ENCODE peak calls at places on chromosomes 5 and 9, in ten cellular contexts. One of them, this sample, is unnamed.

GRCh38 chr9:10268500-10269485 is 344.0 kb downstream of the PTPRD start:
- DNase-seq in HCEC 1CT: peak
- DNase-seq in stimulated activated CD8-positive, alpha-beta memory T cell treated with anti-CD3 and anti-CD28 coated beads, Interleukin-4, amount 100 ng/mL, for 1 hour: no peak
- DNase-seq in GM06990: no peak
- DNase-seq in cerebellum: no peak
- DNase-seq in skeletal muscle cell: peak
- DNase-seq in left cardiac atrium: no peak
- DNase-seq in C1 segment of cervical spinal cord: peak
- DNase-seq in effector memory CD4-positive, alpha-beta T cell: no peak
- DNase-seq in cardiac septum: no peak
- DNase-seq in this sample: no peak

GRCh38 chr5:137214446-137215189 is 284.5 kb downstream of the SPOCK1 start:
- DNase-seq in skeletal muscle cell: no peak
- DNase-seq in HCEC 1CT: no peak
- DNase-seq in GM06990: no peak
- DNase-seq in C1 segment of cervical spinal cord: no peak
- DNase-seq in cerebellum: no peak
- DNase-seq in left cardiac atrium: no peak
- DNase-seq in cardiac septum: no peak
- DNase-seq in stimulated activated CD8-positive, alpha-beta memory T cell treated with anti-CD3 and anti-CD28 coated beads, Interleukin-4, amount 100 ng/mL, for 1 hour: no peak
- DNase-seq in effector memory CD4-positive, alpha-beta T cell: no peak
- DNase-seq in this sample: no peak

GRCh38 chr5:55440188-55440646 is 94.5 kb downstream of the PLPP1 start:
- DNase-seq in GM06990: no peak
- DNase-seq in cardiac septum: no peak
- DNase-seq in effector memory CD4-positive, alpha-beta T cell: no peak
- DNase-seq in C1 segment of cervical spinal cord: no peak
- DNase-seq in HCEC 1CT: peak
- DNase-seq in stimulated activated CD8-positive, alpha-beta memory T cell treated with anti-CD3 and anti-CD28 coated beads, Interleukin-4, amount 100 ng/mL, for 1 hour: no peak
- DNase-seq in skeletal muscle cell: no peak
- DNase-seq in cerebellum: no peak
- DNase-seq in left cardiac atrium: no peak
- DNase-seq in this sample: no peak

GRCh38 chr9:88310310-88310980 is 77.8 kb upstream of the SPIN1 start:
- DNase-seq in GM06990: no peak
- DNase-seq in stimulated activated CD8-positive, alpha-beta memory T cell treated with anti-CD3 and anti-CD28 coated beads, Interleukin-4, amount 100 ng/mL, for 1 hour: no peak
- DNase-seq in HCEC 1CT: peak
- DNase-seq in cardiac septum: peak
- DNase-seq in effector memory CD4-positive, alpha-beta T cell: no peak
- DNase-seq in left cardiac atrium: no peak
- DNase-seq in cerebellum: no peak
- DNase-seq in C1 segment of cervical spinal cord: no peak
- DNase-seq in skeletal muscle cell: no peak
- DNase-seq in this sample: no peak

GRCh38 chr5:128081111-128081865 is 2.3 kb upstream of the SLC12A2 start:
- DNase-seq in effector memory CD4-positive, alpha-beta T cell: no peak
- DNase-seq in cerebellum: peak
- DNase-seq in cardiac septum: no peak
- DNase-seq in HCEC 1CT: no peak
- DNase-seq in GM06990: no peak
- DNase-seq in stimulated activated CD8-positive, alpha-beta memory T cell treated with anti-CD3 and anti-CD28 coated beads, Interleukin-4, amount 100 ng/mL, for 1 hour: no peak
- DNase-seq in left cardiac atrium: no peak
- DNase-seq in skeletal muscle cell: no peak
- DNase-seq in C1 segment of cervical spinal cord: no peak
- DNase-seq in this sample: no peak

GRCh38 chr9:121154782-121155181 is 46.9 kb downstream of the RAB14 start:
- DNase-seq in cardiac septum: no peak
- DNase-seq in GM06990: no peak
- DNase-seq in left cardiac atrium: no peak
- DNase-seq in skeletal muscle cell: no peak
- DNase-seq in C1 segment of cervical spinal cord: no peak
- DNase-seq in HCEC 1CT: no peak
- DNase-seq in stimulated activated CD8-positive, alpha-beta memory T cell treated with anti-CD3 and anti-CD28 coated beads, Interleukin-4, amount 100 ng/mL, for 1 hour: no peak
- DNase-seq in cerebellum: no peak
- DNase-seq in effector memory CD4-positive, alpha-beta T cell: no peak
- DNase-seq in this sample: no peak

GRCh38 chr5:2801602-2802525 is 50.4 kb upstream of the IRX2 start:
- DNase-seq in HCEC 1CT: no peak
- DNase-seq in C1 segment of cervical spinal cord: no peak
- DNase-seq in left cardiac atrium: no peak
- DNase-seq in stimulated activated CD8-positive, alpha-beta memory T cell treated with anti-CD3 and anti-CD28 coated beads, Interleukin-4, amount 100 ng/mL, for 1 hour: no peak
- DNase-seq in cardiac septum: no peak
- DNase-seq in skeletal muscle cell: no peak
- DNase-seq in cerebellum: no peak
- DNase-seq in GM06990: no peak
- DNase-seq in effector memory CD4-positive, alpha-beta T cell: no peak
- DNase-seq in this sample: no peak

GRCh38 chr9:73039253-73039915 is 86.5 kb upstream of the ALDH1A1 start:
- DNase-seq in HCEC 1CT: no peak
- DNase-seq in effector memory CD4-positive, alpha-beta T cell: no peak
- DNase-seq in stimulated activated CD8-positive, alpha-beta memory T cell treated with anti-CD3 and anti-CD28 coated beads, Interleukin-4, amount 100 ng/mL, for 1 hour: no peak
- DNase-seq in cardiac septum: no peak
- DNase-seq in left cardiac atrium: no peak
- DNase-seq in C1 segment of cervical spinal cord: no peak
- DNase-seq in GM06990: no peak
- DNase-seq in skeletal muscle cell: peak
- DNase-seq in cerebellum: no peak
- DNase-seq in this sample: no peak

GRCh38 chr5:148808864-148809642 is 17.4 kb upstream of the ADRB2 start:
- DNase-seq in HCEC 1CT: no peak
- DNase-seq in cardiac septum: no peak
- DNase-seq in cerebellum: no peak
- DNase-seq in skeletal muscle cell: no peak
- DNase-seq in effector memory CD4-positive, alpha-beta T cell: no peak
- DNase-seq in C1 segment of cervical spinal cord: no peak
- DNase-seq in GM06990: peak
- DNase-seq in left cardiac atrium: no peak
- DNase-seq in stimulated activated CD8-positive, alpha-beta memory T cell treated with anti-CD3 and anti-CD28 coated beads, Interleukin-4, amount 100 ng/mL, for 1 hour: no peak
- DNase-seq in this sample: peak

GRCh38 chr5:160039810-160040470 is 31.0 kb downstream of the TTC1 start:
- DNase-seq in stimulated activated CD8-positive, alpha-beta memory T cell treated with anti-CD3 and anti-CD28 coated beads, Interleukin-4, amount 100 ng/mL, for 1 hour: no peak
- DNase-seq in cerebellum: no peak
- DNase-seq in effector memory CD4-positive, alpha-beta T cell: no peak
- DNase-seq in skeletal muscle cell: no peak
- DNase-seq in C1 segment of cervical spinal cord: no peak
- DNase-seq in GM06990: no peak
- DNase-seq in HCEC 1CT: peak
- DNase-seq in left cardiac atrium: no peak
- DNase-seq in cardiac septum: no peak
- DNase-seq in this sample: no peak

GRCh38 chr5:80098951-80099350 is 63.8 kb downstream of the THBS4 start:
- DNase-seq in left cardiac atrium: no peak
- DNase-seq in effector memory CD4-positive, alpha-beta T cell: no peak
- DNase-seq in cardiac septum: peak
- DNase-seq in HCEC 1CT: no peak
- DNase-seq in GM06990: no peak
- DNase-seq in C1 segment of cervical spinal cord: no peak
- DNase-seq in skeletal muscle cell: no peak
- DNase-seq in stimulated activated CD8-positive, alpha-beta memory T cell treated with anti-CD3 and anti-CD28 coated beads, Interleukin-4, amount 100 ng/mL, for 1 hour: no peak
- DNase-seq in cerebellum: peak
- DNase-seq in this sample: no peak

GRCh38 chr5:84239509-84239908 is 145.2 kb downstream of the EDIL3 start:
- DNase-seq in cerebellum: no peak
- DNase-seq in cardiac septum: no peak
- DNase-seq in effector memory CD4-positive, alpha-beta T cell: no peak
- DNase-seq in stimulated activated CD8-positive, alpha-beta memory T cell treated with anti-CD3 and anti-CD28 coated beads, Interleukin-4, amount 100 ng/mL, for 1 hour: no peak
- DNase-seq in C1 segment of cervical spinal cord: no peak
- DNase-seq in HCEC 1CT: peak
- DNase-seq in skeletal muscle cell: peak
- DNase-seq in left cardiac atrium: no peak
- DNase-seq in GM06990: no peak
- DNase-seq in this sample: no peak

GRCh38 chr5:76029739-76030138 is 53.4 kb upstream of the SV2C start:
- DNase-seq in left cardiac atrium: no peak
- DNase-seq in stimulated activated CD8-positive, alpha-beta memory T cell treated with anti-CD3 and anti-CD28 coated beads, Interleukin-4, amount 100 ng/mL, for 1 hour: no peak
- DNase-seq in cerebellum: no peak
- DNase-seq in HCEC 1CT: no peak
- DNase-seq in effector memory CD4-positive, alpha-beta T cell: no peak
- DNase-seq in cardiac septum: no peak
- DNase-seq in skeletal muscle cell: no peak
- DNase-seq in C1 segment of cervical spinal cord: no peak
- DNase-seq in GM06990: no peak
- DNase-seq in this sample: no peak

This sample was measured in activated T-helper 9 cell treated with anti-CD3 and anti-CD28 coated beads, Interleukin-2, amount 50 U/mL, for 16 hours.